ENCODE peak calls at places on chromosomes 7 and 10, in four cellular contexts. O is HCEC 1CT, B is cardiac fibroblast, S is RPMI7951. P is an unnamed sample.

GRCh38 chr7:908159-908918 is 32.0 kb downstream of the GET4 start:
- DNase-seq in B (no peak), S (no peak), O (no peak), P (no peak)

GRCh38 chr10:60384708-60385398 is 4.8 kb downstream of the ANK3 start:
- DNase-seq in O (peak), B (peak), S (peak), P (peak)

GRCh38 chr10:113177163-113177935 is 227.3 kb downstream of the TCF7L2 start:
- DNase-seq in O (no peak), B (no peak), S (no peak), P (no peak)

GRCh38 chr7:99252166-99252895 is 20.3 kb upstream of the MYH16 start:
- DNase-seq in O (no peak), S (no peak), B (no peak), P (no peak)

GRCh38 chr10:94607111-94607510 is 61.5 kb downstream of the HELLS start:
- DNase-seq in O (no peak), B (no peak), S (no peak), P (no peak)

GRCh38 chr7:124328774-124329173 is 295.9 kb upstream of the TMEM229A start:
- DNase-seq in O (no peak), S (no peak), B (no peak), P (no peak)

GRCh38 chr7:136405931-136406777 is 429.0 kb upstream of the MTPN start:
- DNase-seq in B (peak), S (peak), O (peak), P (peak)

GRCh38 chr7:93719546-93719945 is 145.0 kb upstream of the CALCR start:
- DNase-seq in S (peak), B (peak), O (peak), P (peak)

GRCh38 chr7:101486764-101487458 is 124.2 kb downstream of the COL26A1 start:
- DNase-seq in S (peak), O (no peak), B (no peak), P (no peak)

GRCh38 chr10:35898722-35899485 is 256.8 kb upstream of the FZD8 start:
- DNase-seq in S (peak), O (no peak), B (no peak), P (no peak)

GRCh38 chr10:131786756-131787605 is 113.8 kb upstream of the PPP2R2D start:
- DNase-seq in S (peak), B (peak), O (no peak), P (peak)

GRCh38 chr7:1197997-1198632 is 34.6 kb upstream of the UNCX start:
- DNase-seq in B (peak), S (peak), O (peak), P (no peak)

GRCh38 chr7:100855515-100855914 is 3.0 kb downstream of the SLC12A9 start:
- DNase-seq in O (no peak), B (no peak), S (no peak), P (no peak)

GRCh38 chr7:98233241-98234070 is 18.6 kb downstream of the TECPR1 start:
- DNase-seq in O (no peak), S (no peak), B (no peak), P (no peak)

GRCh38 chr7:83413425-83413824 is 235.5 kb downstream of the SEMA3E start:
- DNase-seq in B (peak), O (peak), S (no peak), P (no peak)

GRCh38 chr10:86385806-86386205 is 19.2 kb upstream of the GRID1 start:
- DNase-seq in B (no peak), S (no peak), O (no peak), P (no peak)

GRCh38 chr7:96596120-96596826 is 113.4 kb downstream of the SEM1 start:
- DNase-seq in B (peak), O (peak), S (peak), P (peak)

GRCh38 chr7:118195837-118196474 is 12.0 kb downstream of the LSM8 start:
- DNase-seq in S (peak), O (peak), B (peak), P (peak)

GRCh38 chr10:121183241-121183640 is 332.1 kb downstream of the WDR11 start:
- DNase-seq in O (no peak), B (no peak), S (no peak), P (no peak)

P was measured in RKO.